ENCODE peak calls at places on chromosome 13, in nine cellular contexts. One of them, this sample, is unnamed.

GRCh38 chr13:76019421-76020044 is 383.4 kb downstream of the LMO7 start:
- DNase-seq in OCI-LY7: peak; percentile 4
- DNase-seq in heart right ventricle: peak; percentile 4
- DNase-seq in Karpas-422: peak; percentile 72
- DNase-seq in keratinocyte: no peak
- DNase-seq in SJSA1: no peak
- DNase-seq in naive thymus-derived CD4-positive, alpha-beta T cell: no peak
- DNase-seq in brain microvascular endothelial cell: no peak
- DNase-seq in neural progenitor cell: peak; percentile 79
- DNase-seq in this sample: no peak

GRCh38 chr13:105037064-105037463 is 1498.4 kb downstream of the EFNB2 start:
- DNase-seq in naive thymus-derived CD4-positive, alpha-beta T cell: no peak
- DNase-seq in OCI-LY7: no peak
- DNase-seq in neural progenitor cell: no peak
- DNase-seq in heart right ventricle: no peak
- DNase-seq in keratinocyte: no peak
- DNase-seq in SJSA1: no peak
- DNase-seq in brain microvascular endothelial cell: peak; percentile 67
- DNase-seq in Karpas-422: no peak
- DNase-seq in this sample: no peak

GRCh38 chr13:41541142-41541938 is 84.0 kb downstream of the RGCC start:
- DNase-seq in keratinocyte: no peak
- DNase-seq in Karpas-422: no peak
- DNase-seq in brain microvascular endothelial cell: no peak
- DNase-seq in OCI-LY7: no peak
- DNase-seq in neural progenitor cell: no peak
- DNase-seq in naive thymus-derived CD4-positive, alpha-beta T cell: no peak
- DNase-seq in heart right ventricle: no peak
- DNase-seq in SJSA1: no peak
- DNase-seq in this sample: no peak

GRCh38 chr13:102369303-102369702 is 32.5 kb downstream of the FGF14 start:
- DNase-seq in keratinocyte: no peak
- DNase-seq in OCI-LY7: no peak
- DNase-seq in heart right ventricle: no peak
- DNase-seq in Karpas-422: no peak
- DNase-seq in brain microvascular endothelial cell: no peak
- DNase-seq in neural progenitor cell: no peak
- DNase-seq in naive thymus-derived CD4-positive, alpha-beta T cell: no peak
- DNase-seq in SJSA1: no peak
- DNase-seq in this sample: no peak

GRCh38 chr13:99566125-99567083 is 65.1 kb downstream of the TM9SF2 start:
- DNase-seq in neural progenitor cell: no peak
- DNase-seq in heart right ventricle: no peak
- DNase-seq in SJSA1: peak; percentile 67
- DNase-seq in Karpas-422: no peak
- DNase-seq in keratinocyte: no peak
- DNase-seq in brain microvascular endothelial cell: no peak
- DNase-seq in naive thymus-derived CD4-positive, alpha-beta T cell: no peak
- DNase-seq in OCI-LY7: no peak
- DNase-seq in this sample: no peak

GRCh38 chr13:36323951-36324566 is 22.1 kb downstream of the SPART start:
- DNase-seq in naive thymus-derived CD4-positive, alpha-beta T cell: no peak
- DNase-seq in keratinocyte: no peak
- DNase-seq in SJSA1: peak; percentile 52
- DNase-seq in heart right ventricle: no peak
- DNase-seq in OCI-LY7: no peak
- DNase-seq in brain microvascular endothelial cell: peak; percentile 17
- DNase-seq in Karpas-422: peak; percentile 22
- DNase-seq in neural progenitor cell: no peak
- DNase-seq in this sample: no peak

GRCh38 chr13:110759710-110760109 is 46.2 kb downstream of the ING1 start:
- DNase-seq in naive thymus-derived CD4-positive, alpha-beta T cell: no peak
- DNase-seq in neural progenitor cell: no peak
- DNase-seq in Karpas-422: no peak
- DNase-seq in brain microvascular endothelial cell: peak; percentile 77
- DNase-seq in SJSA1: no peak
- DNase-seq in keratinocyte: no peak
- DNase-seq in heart right ventricle: no peak
- DNase-seq in OCI-LY7: no peak
- DNase-seq in this sample: no peak

GRCh38 chr13:111936267-111936925 is 130.6 kb upstream of the SOX1 start:
- DNase-seq in SJSA1: no peak
- DNase-seq in brain microvascular endothelial cell: no peak
- DNase-seq in Karpas-422: no peak
- DNase-seq in naive thymus-derived CD4-positive, alpha-beta T cell: no peak
- DNase-seq in keratinocyte: no peak
- DNase-seq in neural progenitor cell: no peak
- DNase-seq in OCI-LY7: no peak
- DNase-seq in heart right ventricle: no peak
- DNase-seq in this sample: no peak

GRCh38 chr13:20230913-20231838 is 943 bp downstream of the GJB6 start:
- DNase-seq in heart right ventricle: no peak
- DNase-seq in brain microvascular endothelial cell: no peak
- DNase-seq in keratinocyte: no peak
- DNase-seq in SJSA1: no peak
- DNase-seq in OCI-LY7: no peak
- DNase-seq in Karpas-422: no peak
- DNase-seq in naive thymus-derived CD4-positive, alpha-beta T cell: peak; percentile 18
- DNase-seq in neural progenitor cell: peak; percentile 17
- DNase-seq in this sample: no peak

GRCh38 chr13:46893221-46893620 is 3.6 kb downstream of the HTR2A start:
- DNase-seq in OCI-LY7: no peak
- DNase-seq in heart right ventricle: no peak
- DNase-seq in SJSA1: no peak
- DNase-seq in naive thymus-derived CD4-positive, alpha-beta T cell: no peak
- DNase-seq in Karpas-422: no peak
- DNase-seq in brain microvascular endothelial cell: no peak
- DNase-seq in keratinocyte: no peak
- DNase-seq in neural progenitor cell: peak; percentile 40
- DNase-seq in this sample: no peak

GRCh38 chr13:41558781-41559560 is 101.6 kb downstream of the RGCC start:
- DNase-seq in brain microvascular endothelial cell: no peak
- DNase-seq in Karpas-422: no peak
- DNase-seq in neural progenitor cell: no peak
- DNase-seq in heart right ventricle: no peak
- DNase-seq in naive thymus-derived CD4-positive, alpha-beta T cell: no peak
- DNase-seq in OCI-LY7: no peak
- DNase-seq in SJSA1: no peak
- DNase-seq in keratinocyte: no peak
- DNase-seq in this sample: no peak

GRCh38 chr13:80376554-80376953 is 35.6 kb upstream of the SPRY2 start:
- DNase-seq in keratinocyte: no peak
- DNase-seq in neural progenitor cell: no peak
- DNase-seq in Karpas-422: no peak
- DNase-seq in brain microvascular endothelial cell: no peak
- DNase-seq in heart right ventricle: no peak
- DNase-seq in OCI-LY7: no peak
- DNase-seq in SJSA1: no peak
- DNase-seq in naive thymus-derived CD4-positive, alpha-beta T cell: no peak
- DNase-seq in this sample: no peak

GRCh38 chr13:90800082-90800746 is 547.3 kb upstream of the MIR17HG start:
- DNase-seq in Karpas-422: no peak
- DNase-seq in naive thymus-derived CD4-positive, alpha-beta T cell: no peak
- DNase-seq in SJSA1: no peak
- DNase-seq in neural progenitor cell: no peak
- DNase-seq in brain microvascular endothelial cell: no peak
- DNase-seq in heart right ventricle: peak; percentile 48
- DNase-seq in keratinocyte: no peak
- DNase-seq in OCI-LY7: no peak
- DNase-seq in this sample: peak; percentile 78

GRCh38 chr13:46962286-46962941 is 65.6 kb upstream of the HTR2A start:
- DNase-seq in OCI-LY7: peak; percentile 54
- DNase-seq in neural progenitor cell: peak; percentile 50
- DNase-seq in SJSA1: no peak
- DNase-seq in heart right ventricle: no peak
- DNase-seq in brain microvascular endothelial cell: peak; percentile 12
- DNase-seq in keratinocyte: no peak
- DNase-seq in naive thymus-derived CD4-positive, alpha-beta T cell: no peak
- DNase-seq in Karpas-422: peak; percentile 57
- DNase-seq in this sample: no peak

GRCh38 chr13:32067149-32067961 is 35.8 kb downstream of the FRY start:
- DNase-seq in brain microvascular endothelial cell: no peak
- DNase-seq in neural progenitor cell: no peak
- DNase-seq in keratinocyte: no peak
- DNase-seq in heart right ventricle: no peak
- DNase-seq in naive thymus-derived CD4-positive, alpha-beta T cell: no peak
- DNase-seq in OCI-LY7: no peak
- DNase-seq in SJSA1: no peak
- DNase-seq in Karpas-422: no peak
- DNase-seq in this sample: no peak

GRCh38 chr13:32059511-32059984 is 28.0 kb downstream of the FRY start:
- DNase-seq in SJSA1: no peak
- DNase-seq in Karpas-422: no peak
- DNase-seq in brain microvascular endothelial cell: no peak
- DNase-seq in OCI-LY7: no peak
- DNase-seq in naive thymus-derived CD4-positive, alpha-beta T cell: no peak
- DNase-seq in keratinocyte: no peak
- DNase-seq in heart right ventricle: no peak
- DNase-seq in neural progenitor cell: no peak
- DNase-seq in this sample: no peak

GRCh38 chr13:32068255-32068654 is 36.7 kb downstream of the FRY start:
- DNase-seq in heart right ventricle: no peak
- DNase-seq in SJSA1: no peak
- DNase-seq in brain microvascular endothelial cell: no peak
- DNase-seq in neural progenitor cell: no peak
- DNase-seq in OCI-LY7: no peak
- DNase-seq in keratinocyte: no peak
- DNase-seq in naive thymus-derived CD4-positive, alpha-beta T cell: no peak
- DNase-seq in Karpas-422: no peak
- DNase-seq in this sample: no peak

GRCh38 chr13:32060319-32060924 is 28.8 kb downstream of the FRY start:
- DNase-seq in OCI-LY7: no peak
- DNase-seq in neural progenitor cell: no peak
- DNase-seq in brain microvascular endothelial cell: no peak
- DNase-seq in SJSA1: no peak
- DNase-seq in heart right ventricle: peak; percentile 11
- DNase-seq in keratinocyte: no peak
- DNase-seq in Karpas-422: no peak
- DNase-seq in naive thymus-derived CD4-positive, alpha-beta T cell: no peak
- DNase-seq in this sample: no peak

GRCh38 chr13:32063622-32064233 is 32.2 kb downstream of the FRY start:
- DNase-seq in keratinocyte: no peak
- DNase-seq in brain microvascular endothelial cell: no peak
- DNase-seq in Karpas-422: no peak
- DNase-seq in SJSA1: no peak
- DNase-seq in naive thymus-derived CD4-positive, alpha-beta T cell: no peak
- DNase-seq in neural progenitor cell: no peak
- DNase-seq in OCI-LY7: no peak
- DNase-seq in heart right ventricle: no peak
- DNase-seq in this sample: no peak
- H3K4me3 ChIP-seq in keratinocyte: no peak overlapping the region
- H3K4me3 ChIP-seq in brain microvascular endothelial cell: no peak overlapping the region
- H3K4me3 ChIP-seq in Karpas-422: no peak overlapping the region
- H3K4me3 ChIP-seq in SJSA1: no peak overlapping the region
- H3K4me3 ChIP-seq in naive thymus-derived CD4-positive, alpha-beta T cell: no peak overlapping the region
- H3K4me3 ChIP-seq in neural progenitor cell: no peak overlapping the region
- H3K4me3 ChIP-seq in OCI-LY7: no peak overlapping the region
- H3K4me3 ChIP-seq in heart right ventricle: no peak overlapping the region
- H3K4me3 ChIP-seq in this sample: no peak overlapping the region

DNA sequence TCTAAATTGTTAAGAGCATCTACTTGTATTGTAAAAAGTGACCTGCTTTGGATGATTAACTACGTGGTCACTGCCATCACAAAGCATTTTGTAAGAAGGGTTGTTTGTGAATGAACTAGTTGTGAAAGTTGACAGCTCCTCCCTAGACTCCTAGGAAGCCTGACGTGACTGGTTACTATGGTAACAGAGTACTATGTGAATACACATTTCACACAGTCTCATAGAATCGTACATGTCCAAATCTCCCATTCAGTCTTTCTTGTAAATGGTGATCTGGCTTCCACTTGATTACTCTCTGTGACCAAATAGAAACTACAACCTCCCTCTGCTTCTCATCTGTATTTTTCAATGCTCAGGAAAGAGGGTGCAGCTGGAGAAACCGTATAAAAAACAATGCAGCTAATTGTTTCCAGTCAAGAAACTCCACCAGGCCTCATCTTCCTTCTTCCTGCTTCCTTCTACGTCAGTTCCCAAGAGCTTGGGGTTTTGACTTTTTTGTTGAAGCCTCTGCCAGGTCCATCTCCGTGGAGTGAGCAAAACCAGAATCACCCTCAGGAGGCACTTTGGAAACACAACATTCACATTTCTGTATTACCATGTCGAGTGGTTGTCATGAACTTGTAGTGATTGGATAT is 83.4 kb downstream of the GPC6 start:
- DNase-seq in keratinocyte: no peak
- DNase-seq in Karpas-422: no peak
- DNase-seq in neural progenitor cell: peak; percentile 29
- DNase-seq in SJSA1: no peak
- DNase-seq in naive thymus-derived CD4-positive, alpha-beta T cell: no peak
- DNase-seq in heart right ventricle: no peak
- DNase-seq in brain microvascular endothelial cell: peak; percentile 90
- DNase-seq in OCI-LY7: no peak
- DNase-seq in this sample: no peak
- H3K27ac ChIP-seq in keratinocyte: no peak overlapping the region
- H3K27ac ChIP-seq in Karpas-422: no peak overlapping the region
- H3K27ac ChIP-seq in neural progenitor cell: no peak overlapping the region
- H3K27ac ChIP-seq in SJSA1: no peak overlapping the region
- H3K27ac ChIP-seq in naive thymus-derived CD4-positive, alpha-beta T cell: no peak overlapping the region
- H3K27ac ChIP-seq in heart right ventricle: no peak overlapping the region
- H3K27ac ChIP-seq in brain microvascular endothelial cell: peak overlapping the region; percentile 32
- H3K27ac ChIP-seq in OCI-LY7: no peak overlapping the region
- H3K27ac ChIP-seq in this sample: no peak overlapping the region

DNA sequence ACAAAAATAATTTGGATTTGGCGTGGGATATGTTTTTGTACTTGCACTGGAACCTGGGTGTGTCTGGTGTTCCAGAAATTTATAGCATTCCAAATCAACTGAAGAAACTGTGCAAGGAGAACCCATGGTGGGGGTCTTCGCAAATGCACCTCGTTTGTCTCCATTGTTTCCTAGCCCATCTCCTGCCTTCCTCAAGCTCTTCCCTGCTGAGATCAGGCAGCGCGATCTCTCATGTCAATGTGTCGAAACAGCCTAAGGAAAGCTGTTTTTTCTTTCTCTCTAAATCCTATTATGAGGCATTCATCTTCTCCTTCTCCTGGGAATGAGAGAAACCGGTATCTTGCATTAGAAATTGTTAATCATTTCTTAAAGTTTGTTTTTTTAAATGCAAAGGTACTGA is 131.0 kb downstream of the KLF5 start:
- DNase-seq in OCI-LY7: no peak
- DNase-seq in neural progenitor cell: peak; percentile 72
- DNase-seq in brain microvascular endothelial cell: no peak
- DNase-seq in Karpas-422: no peak
- DNase-seq in SJSA1: no peak
- DNase-seq in naive thymus-derived CD4-positive, alpha-beta T cell: no peak
- DNase-seq in heart right ventricle: no peak
- DNase-seq in keratinocyte: no peak
- DNase-seq in this sample: no peak
- H3K4me3 ChIP-seq in OCI-LY7: no peak overlapping the region
- H3K4me3 ChIP-seq in neural progenitor cell: no peak overlapping the region
- H3K4me3 ChIP-seq in brain microvascular endothelial cell: no peak overlapping the region
- H3K4me3 ChIP-seq in Karpas-422: no peak overlapping the region
- H3K4me3 ChIP-seq in SJSA1: no peak overlapping the region
- H3K4me3 ChIP-seq in naive thymus-derived CD4-positive, alpha-beta T cell: no peak overlapping the region
- H3K4me3 ChIP-seq in heart right ventricle: no peak overlapping the region
- H3K4me3 ChIP-seq in keratinocyte: no peak overlapping the region
- H3K4me3 ChIP-seq in this sample: no peak overlapping the region

DNA sequence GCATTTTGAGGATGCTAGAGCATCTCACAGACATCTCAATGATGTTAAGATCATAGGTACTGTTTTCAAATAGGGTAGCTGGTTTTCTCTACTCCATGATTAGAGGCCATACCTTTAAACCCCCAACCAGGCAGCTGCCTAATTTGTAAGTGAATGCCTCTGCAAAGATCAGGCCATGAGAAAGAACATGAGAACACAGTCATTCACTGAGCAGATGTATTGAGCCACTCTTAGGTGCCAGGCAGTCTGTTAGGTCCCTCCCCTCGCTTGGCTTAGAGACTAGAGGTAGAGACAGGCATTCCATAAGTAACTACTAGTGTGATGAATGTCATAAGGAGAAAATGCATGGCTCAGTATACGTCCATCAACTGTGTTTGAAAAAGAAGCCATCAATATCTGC is 410.0 kb downstream of the FGF9 start:
- DNase-seq in heart right ventricle: no peak
- DNase-seq in SJSA1: no peak
- DNase-seq in neural progenitor cell: no peak
- DNase-seq in OCI-LY7: no peak
- DNase-seq in Karpas-422: no peak
- DNase-seq in brain microvascular endothelial cell: no peak
- DNase-seq in naive thymus-derived CD4-positive, alpha-beta T cell: no peak
- DNase-seq in keratinocyte: no peak
- DNase-seq in this sample: no peak
- H3K27ac ChIP-seq in heart right ventricle: no peak overlapping the region
- H3K27ac ChIP-seq in SJSA1: no peak overlapping the region
- H3K27ac ChIP-seq in neural progenitor cell: no peak overlapping the region
- H3K27ac ChIP-seq in OCI-LY7: no peak overlapping the region
- H3K27ac ChIP-seq in Karpas-422: no peak overlapping the region
- H3K27ac ChIP-seq in brain microvascular endothelial cell: no peak overlapping the region
- H3K27ac ChIP-seq in naive thymus-derived CD4-positive, alpha-beta T cell: no peak overlapping the region
- H3K27ac ChIP-seq in keratinocyte: no peak overlapping the region
- H3K27ac ChIP-seq in this sample: no peak overlapping the region